ENCODE peak calls at places on chromosomes 12 and 14, in six cellular contexts. E is heart left ventricle, N is thoracic aorta, L is GM13977, J is BJ, C is mammary epithelial cell. P is an unnamed sample.

GRCh38 chr14:45891417-45892080 is 638.5 kb upstream of the MIS18BP1 start:
- DNase-seq in E (no peak), N (no peak), L (no peak), J (no peak), C (peak), P (no peak)

GRCh38 chr12:131959137-131959536 is 9.4 kb downstream of the EP400 start:
- DNase-seq in E (no peak), N (no peak), L (no peak), J (no peak), C (no peak), P (no peak)

GRCh38 chr14:99647407-99647806 is 2.5 kb downstream of the HHIPL1 start:
- DNase-seq in E (no peak), N (no peak), L (no peak), J (no peak), C (no peak), P (no peak)

GRCh38 chr12:102847131-102847530 is 69.9 kb downstream of the PAH start:
- DNase-seq in E (no peak), N (no peak), L (no peak), J (peak), C (no peak), P (no peak)

GRCh38 chr12:54555670-54556257 is 6.4 kb downstream of the PDE1B start:
- DNase-seq in E (no peak), N (no peak), L (no peak), J (no peak), C (no peak), P (no peak)

GRCh38 chr12:121649819-121650353 is 19.6 kb downstream of the MORN3 start:
- DNase-seq in E (no peak), N (no peak), L (no peak), J (no peak), C (no peak), P (no peak)

GRCh38 chr12:95548056-95548538 is 3.2 kb downstream of the USP44 start:
- DNase-seq in E (no peak), N (no peak), L (peak), J (no peak), C (no peak), P (peak)

GRCh38 chr12:45170456-45171042 is 45.3 kb upstream of the ANO6 start:
- DNase-seq in E (peak), N (peak), L (peak), J (no peak), C (peak), P (peak)

GRCh38 chr14:65639216-65639615 is 226.7 kb downstream of the FUT8 start:
- DNase-seq in E (no peak), N (no peak), L (no peak), J (no peak), C (peak), P (no peak)

GRCh38 chr12:114789276-114789675 is 105.3 kb upstream of the TBX3 start:
- DNase-seq in E (no peak), N (no peak), L (no peak), J (no peak), C (no peak), P (no peak)

GRCh38 chr12:51202650-51203198 is 15.1 kb downstream of the POU6F1 start:
- DNase-seq in E (no peak), N (no peak), L (no peak), J (no peak), C (no peak), P (no peak)

GRCh38 chr12:100382327-100382726 is 25.5 kb downstream of the SLC17A8 start:
- DNase-seq in E (no peak), N (no peak), L (no peak), J (no peak), C (no peak), P (no peak)

GRCh38 chr14:83309833-83310232 is 1776.2 kb upstream of the SEL1L start:
- DNase-seq in E (no peak), N (no peak), L (no peak), J (no peak), C (no peak), P (no peak)

GRCh38 chr12:79547735-79548347 is 142.9 kb downstream of the PAWR start:
- DNase-seq in E (no peak), N (no peak), L (peak), J (peak), C (no peak), P (peak)

GRCh38 chr12:68102731-68103130 is 56.8 kb downstream of the IFNG start:
- DNase-seq in E (no peak), N (no peak), L (no peak), J (no peak), C (no peak), P (no peak)

GRCh38 chr14:31405599-31406251 is 14.6 kb downstream of the HEATR5A start:
- DNase-seq in E (no peak), N (no peak), L (no peak), J (no peak), C (no peak), P (no peak)

GRCh38 chr14:68282479-68283377 is 463.1 kb downstream of the RAD51B start:
- DNase-seq in E (no peak), N (no peak), L (no peak), J (no peak), C (no peak), P (no peak)

GRCh38 chr14:100749967-100750597 is 23.4 kb downstream of the DLK1 start:
- DNase-seq in E (no peak), N (no peak), L (no peak), J (no peak), C (no peak), P (no peak)

GRCh38 chr14:101593411-101594181 is 32.3 kb downstream of the DIO3 start:
- DNase-seq in E (no peak), N (no peak), L (no peak), J (no peak), C (no peak), P (peak)

GRCh38 chr12:10358131-10358530 is 31.7 kb downstream of the KLRK1 start:
- DNase-seq in E (no peak), N (no peak), L (no peak), J (no peak), C (no peak), P (no peak)

GRCh38 chr12:113757223-113758002 is 208.7 kb downstream of the RBM19 start:
- DNase-seq in E (no peak), N (no peak), L (no peak), J (no peak), C (peak), P (no peak)

GRCh38 chr14:22770481-22771187 is 4.1 kb downstream of the OXA1L start:
- DNase-seq in E (no peak), N (no peak), L (no peak), J (no peak), C (no peak), P (no peak)

GRCh38 chr14:93997082-93997481 is at the start of gene CCDC197:
- DNase-seq in E (no peak), N (no peak), L (no peak), J (no peak), C (peak), P (no peak)

GRCh38 chr14:100761481-100761880 is 34.8 kb downstream of the DLK1 start:
- DNase-seq in E (no peak), N (no peak), L (no peak), J (peak), C (peak), P (no peak)

DNA sequence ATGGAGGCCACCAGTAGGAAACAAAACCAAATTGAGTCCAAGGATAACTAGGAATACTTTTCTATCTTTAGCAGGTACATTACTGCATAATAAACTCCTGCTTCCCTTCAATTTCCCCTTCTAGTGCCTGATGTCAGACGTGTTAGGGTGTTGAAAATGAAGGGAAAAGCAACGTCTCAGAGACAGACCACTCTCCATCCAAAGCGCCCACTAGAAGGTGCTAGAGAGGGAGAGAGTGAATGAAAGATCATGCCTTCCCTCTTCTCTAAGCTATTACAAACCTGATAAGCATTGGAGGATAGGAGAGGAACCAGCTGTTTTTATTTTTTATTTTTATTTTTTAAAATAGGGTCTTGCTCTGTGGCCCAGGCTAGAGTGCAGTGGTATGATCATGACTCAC is 64.1 kb downstream of the ZNF641 start:
- DNase-seq in E (no peak), N (no peak), L (no peak), J (no peak), C (no peak), P (peak)
- TF ChIP-seq CTCF in E (peak), N (peak), L (peak), J (peak), C (peak), P (peak)

GRCh38 chr14:74501135-74501614 is 7.6 kb downstream of the ISCA2 start:
- DNase-seq in E (peak), N (no peak), L (no peak), J (no peak), C (peak), P (no peak)
- TF ChIP-seq CTCF in E (peak), N (peak), L (peak), J (peak), C (peak), P (peak)

DNA sequence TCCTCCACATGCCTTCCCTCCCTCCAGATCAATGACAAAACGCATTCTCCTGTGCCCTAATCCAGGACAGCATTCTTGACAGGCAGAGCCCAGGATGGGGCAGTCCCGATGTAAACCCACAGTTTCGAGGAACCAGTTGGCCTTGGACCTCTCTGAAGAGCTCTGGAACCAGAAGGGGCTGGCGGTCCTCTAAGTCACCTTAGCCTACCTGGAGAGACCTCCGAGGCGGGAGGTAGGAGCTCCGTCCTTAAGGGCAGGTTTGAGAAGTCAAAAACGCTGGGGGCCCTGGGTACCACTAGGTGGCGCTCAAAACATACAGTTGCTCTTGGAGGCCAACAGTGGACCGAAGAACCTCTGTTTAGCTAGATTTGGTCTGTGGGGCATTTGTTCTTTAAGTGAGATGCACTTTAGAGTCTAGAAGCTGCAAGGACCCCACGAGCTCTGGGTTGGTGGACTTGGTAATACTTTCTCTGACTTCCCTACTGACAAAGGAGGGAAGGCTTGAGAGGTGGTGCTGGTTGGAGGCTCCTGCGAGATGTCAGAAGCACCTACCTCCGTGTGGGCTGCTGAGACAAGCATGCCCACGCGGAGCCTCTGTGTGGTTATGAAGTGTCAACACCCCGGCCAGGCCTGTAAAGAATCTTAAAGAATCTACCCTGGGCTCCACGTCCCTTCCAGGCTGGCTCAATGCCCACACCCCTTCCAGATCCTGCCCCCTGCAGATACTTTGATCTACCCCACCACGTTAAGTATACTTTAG is 74.8 kb upstream of the CHST11 start:
- DNase-seq in E (peak), N (peak), L (peak), J (no peak), C (peak), P (peak)
- TF ChIP-seq CTCF in E (peak), N (peak), L (peak), J (peak), C (peak), P (peak)

GRCh38 chr12:14554281-14555008 is 13.2 kb downstream of the PLBD1 start:
- DNase-seq in E (peak), N (peak), L (no peak), J (no peak), C (peak), P (no peak)
- TF ChIP-seq CTCF in E (no peak), N (no peak), L (no peak), J (no peak), C (peak), P (no peak)

DNA sequence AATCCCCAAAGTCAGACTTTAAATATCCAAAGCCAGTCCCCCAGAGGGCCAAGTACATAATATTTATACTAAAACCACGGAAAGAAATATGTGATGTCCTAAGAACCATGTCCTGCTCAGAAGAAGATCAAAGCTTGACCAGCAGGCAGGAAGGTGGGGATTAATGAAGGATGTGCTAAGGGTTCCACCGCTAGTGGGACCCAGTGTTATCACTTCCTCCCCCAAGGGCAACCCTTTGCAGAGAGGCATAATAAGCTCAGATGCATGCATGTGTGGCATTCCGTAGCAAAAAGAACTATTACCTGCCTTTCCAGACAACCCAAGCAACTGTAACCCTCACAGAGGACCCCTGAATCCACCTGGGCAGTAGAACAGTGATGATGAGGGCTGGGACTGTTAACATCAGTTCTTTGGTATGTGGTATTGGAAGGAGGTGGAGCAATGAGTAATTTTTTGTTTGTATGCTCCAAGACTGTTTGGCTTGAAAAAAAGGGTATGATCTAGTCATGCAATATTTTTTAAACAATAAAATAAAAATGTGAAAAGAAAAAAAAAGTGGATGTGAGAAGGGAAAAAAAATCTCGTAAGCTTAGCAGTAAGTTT is 71.7 kb upstream of the ETV6 start:
- DNase-seq in E (no peak), N (no peak), L (no peak), J (no peak), C (peak), P (no peak)
- TF ChIP-seq CTCF in E (no peak), N (no peak), L (no peak), J (no peak), C (no peak), P (no peak)

P was measured in GM13976.